ENCODE peak calls at places on chromosomes 16 and 17, in five cellular contexts. U is EL, Q is WTC11, X is memory B cell, J is psoas muscle. C is an unnamed sample.

GRCh38 chr17:81180836-81181810 is 15.1 kb upstream of the AATK start:
- DNase-seq in U (no peak), X (no peak), Q (no peak), J (no peak), C (no peak)

GRCh38 chr17:37191219-37191618 is 184.6 kb upstream of the C17orf78 start:
- DNase-seq in Q (no peak), J (no peak), U (peak; percentile 59), X (no peak), C (no peak)

GRCh38 chr17:50830994-50831393 is 4.4 kb upstream of the WFIKKN2 start:
- DNase-seq in U (no peak), Q (peak; percentile 35), X (no peak), J (no peak), C (no peak)

GRCh38 chr16:30927789-30928378 is 4.5 kb downstream of the FBXL19 start:
- DNase-seq in J (peak; percentile 69), Q (peak; percentile 85), U (no peak), X (no peak), C (peak; percentile 56)

GRCh38 chr16:67934306-67935095 is 2.1 kb downstream of the PSMB10 start:
- DNase-seq in J (peak; percentile 59), X (no peak), Q (no peak), U (no peak), C (no peak)

GRCh38 chr16:27169511-27170071 is 33.7 kb upstream of the KDM8 start:
- DNase-seq in J (no peak), U (peak; percentile 61), X (no peak), Q (no peak), C (no peak)

GRCh38 chr16:27632267-27632666 is 82.3 kb downstream of the KATNIP start:
- DNase-seq in J (no peak), U (no peak), X (no peak), Q (no peak), C (no peak)

GRCh38 chr17:17391575-17392370 is 85.0 kb upstream of the MED9 start:
- DNase-seq in X (peak; percentile 18), U (no peak), Q (no peak), J (peak; percentile 26), C (no peak)

GRCh38 chr16:80899804-80900592 is 95.6 kb upstream of the CDYL2 start:
- DNase-seq in U (peak; percentile 40), Q (no peak), J (peak; percentile 87), X (no peak), C (peak; percentile 90)

GRCh38 chr17:78479369-78479768 is 97.8 kb downstream of the DNAH17 start:
- DNase-seq in Q (no peak), J (no peak), X (no peak), U (no peak), C (no peak)

GRCh38 chr16:67841198-67841815 is 813 bp upstream of the THAP11 start:
- DNase-seq in Q (no peak), U (peak; percentile 17), X (no peak), J (no peak), C (no peak)